ENCODE peak calls at places on chromosomes 11 and 22, in six cellular contexts. I is H9, P is brain microvascular endothelial cell, X is heart left ventricle, R is Panc1, L is foreskin keratinocyte. W is an unnamed sample.

GRCh38 chr11:10314199-10315072 is 9.6 kb downstream of the ADM start:
- DNase-seq in I (peak; percentile 34), P (peak; percentile 61), X (no peak), R (no peak), L (no peak), W (peak; percentile 54)

GRCh38 chr11:118050208-118050891 is 26.5 kb upstream of the TMPRSS4 start:
- DNase-seq in I (no peak), P (no peak), X (no peak), R (no peak), L (no peak), W (no peak)

GRCh38 chr11:8917157-8917820 is 6.3 kb downstream of the AKIP1 start:
- DNase-seq in I (peak; percentile 60), P (peak; percentile 75), X (no peak), R (no peak), L (peak; percentile 42), W (peak; percentile 69)

GRCh38 chr11:108498816-108499408 is 728 bp upstream of the POGLUT3 start:
- DNase-seq in I (peak; percentile 48), P (no peak), X (no peak), R (no peak), L (no peak), W (no peak)

GRCh38 chr11:133778161-133778560 is 67.2 kb downstream of the SPATA19 start:
- DNase-seq in I (no peak), P (no peak), X (no peak), R (no peak), L (no peak), W (no peak)

GRCh38 chr11:111459506-111460270 is 52.5 kb downstream of the BTG4 start:
- DNase-seq in I (no peak), P (no peak), X (no peak), R (no peak), L (no peak), W (no peak)

GRCh38 chr22:30526656-30527055 is 19.9 kb downstream of the SEC14L6 start:
- DNase-seq in I (no peak), P (no peak), X (no peak), R (no peak), L (no peak), W (no peak)

GRCh38 chr11:9005087-9005486 is 1.3 kb upstream of the NRIP3 start:
- DNase-seq in I (no peak), P (no peak), X (no peak), R (no peak), L (no peak), W (no peak)

GRCh38 chr11:27124514-27125264 is 84.1 kb downstream of the BBOX1 start:
- DNase-seq in I (no peak), P (no peak), X (no peak), R (no peak), L (no peak), W (peak; percentile 13)

GRCh38 chr22:20219667-20220628 is 48.2 kb downstream of the RTN4R start:
- DNase-seq in I (no peak), P (no peak), X (no peak), R (no peak), L (no peak), W (no peak)

GRCh38 chr11:65653229-65654225 is 9.2 kb downstream of the RELA start:
- DNase-seq in I (no peak), P (no peak), X (no peak), R (no peak), L (no peak), W (no peak)

GRCh38 chr11:15159085-15159484 is 44.4 kb downstream of the INSC start:
- DNase-seq in I (peak; percentile 37), P (peak; percentile 47), X (no peak), R (peak; percentile 8), L (no peak), W (peak; percentile 41)

GRCh38 chr11:72599325-72600117 is 74.7 kb downstream of the PDE2A start:
- DNase-seq in I (peak; percentile 44), P (no peak), X (no peak), R (no peak), L (no peak), W (no peak)

GRCh38 chr11:14036495-14036894 is 74.0 kb downstream of the SPON1 start:
- DNase-seq in I (no peak), P (no peak), X (no peak), R (no peak), L (peak; percentile 27), W (peak; percentile 42)

GRCh38 chr22:47344414-47344813 is 582.0 kb downstream of the TBC1D22A start:
- DNase-seq in I (no peak), P (no peak), X (no peak), R (no peak), L (no peak), W (no peak)

GRCh38 chr22:47608421-47608820 is 846.0 kb downstream of the TBC1D22A start:
- DNase-seq in I (no peak), P (no peak), X (no peak), R (no peak), L (no peak), W (no peak)

GRCh38 chr22:47168441-47168840 is 406.0 kb downstream of the TBC1D22A start:
- DNase-seq in I (no peak), P (no peak), X (peak; percentile 7), R (no peak), L (no peak), W (no peak)

GRCh38 chr22:36136475-36136874 is 24.1 kb downstream of the APOL3 start:
- DNase-seq in I (no peak), P (peak; percentile 11), X (peak; percentile 42), R (no peak), L (no peak), W (no peak)

GRCh38 chr11:103773059-103773458 is 263.4 kb upstream of the DDI1 start:
- DNase-seq in I (no peak), P (peak; percentile 56), X (no peak), R (no peak), L (no peak), W (no peak)

GRCh38 chr11:122703541-122704272 is 48.2 kb downstream of the UBASH3B start:
- DNase-seq in I (no peak), P (no peak), X (no peak), R (no peak), L (no peak), W (no peak)

GRCh38 chr11:111631034-111631665 is 28.9 kb downstream of the SIK2 start:
- DNase-seq in I (no peak), P (no peak), X (no peak), R (no peak), L (no peak), W (no peak)

GRCh38 chr11:93330446-93330984 is at the start of gene DEUP1:
- DNase-seq in I (peak; percentile 55), P (no peak), X (peak; percentile 59), R (no peak), L (no peak), W (no peak)

GRCh38 chr11:3616721-3617460 is 24.9 kb downstream of the ART5 start:
- DNase-seq in I (no peak), P (no peak), X (no peak), R (no peak), L (no peak), W (no peak)

GRCh38 chr11:73406131-73406530 is 29.9 kb downstream of the RELT start:
- DNase-seq in I (no peak), P (no peak), X (no peak), R (no peak), L (no peak), W (no peak)

GRCh38 chr22:35454416-35455054 is 54.6 kb downstream of the MCM5 start:
- DNase-seq in I (no peak), P (no peak), X (peak; percentile 41), R (no peak), L (no peak), W (no peak)

GRCh38 chr11:47994417-47994816 is 14.1 kb downstream of the PTPRJ start:
- DNase-seq in I (no peak), P (no peak), X (no peak), R (no peak), L (no peak), W (no peak)

GRCh38 chr22:20435436-20436308 is 2.0 kb downstream of the SCARF2 start:
- DNase-seq in I (no peak), P (no peak), X (peak; percentile 11), R (no peak), L (no peak), W (no peak)

GRCh38 chr11:37988031-37988430 is 1390.0 kb upstream of the RAG2 start:
- DNase-seq in I (no peak), P (peak; percentile 42), X (no peak), R (no peak), L (peak; percentile 54), W (no peak)

GRCh38 chr11:129828301-129828836 is 12.7 kb downstream of the TMEM45B start:
- DNase-seq in I (no peak), P (no peak), X (no peak), R (no peak), L (peak; percentile 73), W (no peak)

GRCh38 chr11:125946712-125947418 is 1.0 kb downstream of the VSIG10L2 start:
- DNase-seq in I (no peak), P (no peak), X (no peak), R (no peak), L (no peak), W (no peak)

DNA sequence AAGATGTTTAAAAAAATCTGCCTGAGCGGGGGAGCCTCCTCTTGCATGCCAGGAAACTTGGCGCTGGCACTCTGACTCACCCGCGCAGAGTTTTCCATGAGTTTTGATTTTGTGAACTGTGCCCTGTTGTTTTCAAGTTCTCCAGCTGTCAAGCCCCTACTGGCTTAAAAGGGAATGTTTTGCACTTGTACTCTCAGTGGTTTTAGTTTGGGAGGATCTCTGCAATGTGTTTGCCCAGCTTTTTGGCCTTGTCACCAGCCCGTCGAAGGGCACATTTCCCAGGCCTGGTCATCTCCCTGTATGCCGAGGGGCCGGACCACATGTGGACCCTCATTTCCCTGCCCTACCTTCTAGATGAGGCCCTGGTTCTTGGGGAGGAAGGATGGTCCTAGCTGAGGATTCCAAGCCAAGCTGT is 12.2 kb downstream of the MRGPRF start:
- DNase-seq in I (peak; percentile 19), P (peak; percentile 50), X (no peak), R (peak; percentile 18), L (peak; percentile 36), W (peak; percentile 61)
- TF ChIP-seq CTCF in I (peak; percentile 55), P (peak; percentile 76), X (no peak), R (no peak), L (peak; percentile 72), W (peak; percentile 57)

GRCh38 chr22:22047776-22048175 is 65.2 kb upstream of the TOP3B start:
- DNase-seq in I (no peak), P (no peak), X (no peak), R (no peak), L (no peak), W (no peak)
- H3K27ac ChIP-seq in I (no peak overlapping the region), P (no peak overlapping the region), X (no peak overlapping the region), R (no peak overlapping the region), L (no peak overlapping the region), W (no peak overlapping the region)

DNA sequence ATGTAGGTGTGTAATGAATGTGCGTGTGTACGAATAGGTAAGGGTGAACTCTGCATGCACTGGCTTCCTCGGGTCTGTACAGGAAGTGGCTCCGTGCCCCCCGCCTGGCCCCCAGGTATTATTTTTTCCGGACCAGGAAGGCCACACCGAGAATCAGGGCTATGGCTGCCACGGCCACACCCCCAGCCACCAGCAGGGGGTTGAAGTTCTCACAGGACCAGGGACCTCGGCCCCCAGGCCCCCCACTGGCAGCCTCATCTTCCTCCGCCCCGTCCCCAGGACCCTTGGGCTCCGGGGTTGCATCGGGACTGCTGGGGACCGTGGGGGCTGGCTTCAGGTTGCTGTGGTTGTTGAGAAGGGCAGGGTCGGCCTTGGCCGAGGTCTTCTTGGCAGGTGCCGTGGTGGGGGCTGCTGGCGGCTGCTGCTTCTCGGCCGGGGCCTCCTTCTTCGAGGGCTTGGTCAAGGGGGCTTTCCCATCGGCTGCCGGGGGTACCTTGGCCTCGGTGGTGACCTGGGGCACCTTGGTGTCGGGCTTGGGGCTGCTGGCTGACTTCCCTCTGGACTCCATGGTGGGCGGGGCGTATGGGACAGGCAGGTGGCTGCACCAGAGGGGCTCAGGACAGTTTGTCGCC is 1.8 kb downstream of the CEND1 start:
- DNase-seq in I (no peak), P (no peak), X (no peak), R (no peak), L (no peak), W (no peak)
- TF ChIP-seq CTCF in I (no peak), P (peak; percentile 32), X (no peak), R (no peak), L (no peak), W (no peak)

GRCh38 chr11:69939551-69940245 is 120.5 kb upstream of the FGF3 start:
- DNase-seq in I (no peak), P (peak; percentile 80), X (peak; percentile 88), R (no peak), L (no peak), W (no peak)
- H3K27ac ChIP-seq in I (no peak overlapping the region), P (peak overlapping the region; percentile 41), X (peak overlapping the region; percentile 81), R (no peak overlapping the region), L (no peak overlapping the region), W (no peak overlapping the region)